ENCODE peak calls at places on chromosome 12, in nine cellular contexts. One of them, this sample, is unnamed.

GRCh38 chr12:234891-235415 is 21.0 kb upstream of the SLC6A12 start:
- DNase-seq in endothelial cell: no peak
- DNase-seq in sciatic nerve: peak; percentile 23
- DNase-seq in mesenteric fat pad: peak; percentile 71
- DNase-seq in NCI-H1105: no peak
- DNase-seq in A549: no peak
- DNase-seq in T-helper 17 cell: no peak
- DNase-seq in activated CD4-positive, alpha-beta T cell treated with anti-CD3 and anti-CD28 coated beads for 24 hours: no peak
- DNase-seq in AG08395: no peak
- DNase-seq in this sample: peak; percentile 20

GRCh38 chr12:13283867-13284266 is 87.3 kb downstream of the EMP1 start:
- DNase-seq in endothelial cell: no peak
- DNase-seq in T-helper 17 cell: no peak
- DNase-seq in NCI-H1105: no peak
- DNase-seq in sciatic nerve: no peak
- DNase-seq in A549: no peak
- DNase-seq in AG08395: no peak
- DNase-seq in activated CD4-positive, alpha-beta T cell treated with anti-CD3 and anti-CD28 coated beads for 24 hours: no peak
- DNase-seq in mesenteric fat pad: no peak
- DNase-seq in this sample: no peak

GRCh38 chr12:38056701-38057689 is 259.6 kb upstream of the ALG10B start:
- DNase-seq in activated CD4-positive, alpha-beta T cell treated with anti-CD3 and anti-CD28 coated beads for 24 hours: no peak
- DNase-seq in T-helper 17 cell: no peak
- DNase-seq in A549: peak; percentile 47
- DNase-seq in AG08395: no peak
- DNase-seq in sciatic nerve: no peak
- DNase-seq in mesenteric fat pad: no peak
- DNase-seq in NCI-H1105: no peak
- DNase-seq in endothelial cell: no peak
- DNase-seq in this sample: no peak

GRCh38 chr12:32139064-32139421 is 32.4 kb downstream of the BICD1 start:
- DNase-seq in endothelial cell: no peak
- DNase-seq in activated CD4-positive, alpha-beta T cell treated with anti-CD3 and anti-CD28 coated beads for 24 hours: no peak
- DNase-seq in AG08395: peak; percentile 25
- DNase-seq in sciatic nerve: no peak
- DNase-seq in NCI-H1105: no peak
- DNase-seq in A549: no peak
- DNase-seq in T-helper 17 cell: no peak
- DNase-seq in mesenteric fat pad: no peak
- DNase-seq in this sample: no peak

GRCh38 chr12:112261559-112261958 is 120.7 kb downstream of the HECTD4 start:
- DNase-seq in T-helper 17 cell: no peak
- DNase-seq in NCI-H1105: no peak
- DNase-seq in A549: peak; percentile 37
- DNase-seq in AG08395: no peak
- DNase-seq in sciatic nerve: no peak
- DNase-seq in endothelial cell: peak; percentile 8
- DNase-seq in activated CD4-positive, alpha-beta T cell treated with anti-CD3 and anti-CD28 coated beads for 24 hours: no peak
- DNase-seq in mesenteric fat pad: no peak
- DNase-seq in this sample: peak; percentile 66

GRCh38 chr12:112307219-112308062 is 74.8 kb downstream of the HECTD4 start:
- DNase-seq in A549: no peak
- DNase-seq in AG08395: no peak
- DNase-seq in T-helper 17 cell: no peak
- DNase-seq in sciatic nerve: no peak
- DNase-seq in endothelial cell: no peak
- DNase-seq in activated CD4-positive, alpha-beta T cell treated with anti-CD3 and anti-CD28 coated beads for 24 hours: no peak
- DNase-seq in NCI-H1105: no peak
- DNase-seq in mesenteric fat pad: no peak
- DNase-seq in this sample: no peak

GRCh38 chr12:46892034-46892705 is 66.4 kb upstream of the SLC38A4 start:
- DNase-seq in NCI-H1105: no peak
- DNase-seq in activated CD4-positive, alpha-beta T cell treated with anti-CD3 and anti-CD28 coated beads for 24 hours: no peak
- DNase-seq in AG08395: no peak
- DNase-seq in mesenteric fat pad: no peak
- DNase-seq in A549: no peak
- DNase-seq in sciatic nerve: no peak
- DNase-seq in endothelial cell: no peak
- DNase-seq in T-helper 17 cell: no peak
- DNase-seq in this sample: no peak

GRCh38 chr12:25558566-25558965 is 5.5 kb upstream of the LMNTD1 start:
- DNase-seq in activated CD4-positive, alpha-beta T cell treated with anti-CD3 and anti-CD28 coated beads for 24 hours: no peak
- DNase-seq in sciatic nerve: no peak
- DNase-seq in mesenteric fat pad: no peak
- DNase-seq in NCI-H1105: no peak
- DNase-seq in AG08395: no peak
- DNase-seq in T-helper 17 cell: no peak
- DNase-seq in endothelial cell: no peak
- DNase-seq in A549: no peak
- DNase-seq in this sample: no peak

GRCh38 chr12:124422142-124422569 is 127.3 kb downstream of the RFLNA start:
- DNase-seq in mesenteric fat pad: no peak
- DNase-seq in T-helper 17 cell: no peak
- DNase-seq in NCI-H1105: no peak
- DNase-seq in endothelial cell: no peak
- DNase-seq in activated CD4-positive, alpha-beta T cell treated with anti-CD3 and anti-CD28 coated beads for 24 hours: no peak
- DNase-seq in sciatic nerve: no peak
- DNase-seq in A549: peak; percentile 78
- DNase-seq in AG08395: no peak
- DNase-seq in this sample: peak; percentile 76

GRCh38 chr12:87270894-87271293 is 758.3 kb downstream of the C12orf50 start:
- DNase-seq in activated CD4-positive, alpha-beta T cell treated with anti-CD3 and anti-CD28 coated beads for 24 hours: no peak
- DNase-seq in sciatic nerve: no peak
- DNase-seq in endothelial cell: no peak
- DNase-seq in AG08395: no peak
- DNase-seq in A549: no peak
- DNase-seq in NCI-H1105: no peak
- DNase-seq in mesenteric fat pad: no peak
- DNase-seq in T-helper 17 cell: no peak
- DNase-seq in this sample: no peak

GRCh38 chr12:124609041-124609984 is 41.9 kb upstream of the NCOR2 start:
- DNase-seq in sciatic nerve: peak; percentile 87
- DNase-seq in AG08395: no peak
- DNase-seq in mesenteric fat pad: peak; percentile 93
- DNase-seq in endothelial cell: no peak
- DNase-seq in T-helper 17 cell: peak; percentile 78
- DNase-seq in activated CD4-positive, alpha-beta T cell treated with anti-CD3 and anti-CD28 coated beads for 24 hours: peak; percentile 46
- DNase-seq in A549: peak; percentile 36
- DNase-seq in NCI-H1105: peak; percentile 92
- DNase-seq in this sample: peak; percentile 69

GRCh38 chr12:2051700-2052625 is 824 bp upstream of the CACNA1C start:
- DNase-seq in sciatic nerve: no peak
- DNase-seq in activated CD4-positive, alpha-beta T cell treated with anti-CD3 and anti-CD28 coated beads for 24 hours: no peak
- DNase-seq in AG08395: no peak
- DNase-seq in NCI-H1105: no peak
- DNase-seq in A549: no peak
- DNase-seq in endothelial cell: peak; percentile 15
- DNase-seq in mesenteric fat pad: peak; percentile 69
- DNase-seq in T-helper 17 cell: no peak
- DNase-seq in this sample: no peak

GRCh38 chr12:96879301-96879700 is 27.8 kb upstream of the NEDD1 start:
- DNase-seq in activated CD4-positive, alpha-beta T cell treated with anti-CD3 and anti-CD28 coated beads for 24 hours: no peak
- DNase-seq in endothelial cell: no peak
- DNase-seq in T-helper 17 cell: no peak
- DNase-seq in NCI-H1105: no peak
- DNase-seq in AG08395: no peak
- DNase-seq in mesenteric fat pad: no peak
- DNase-seq in A549: no peak
- DNase-seq in sciatic nerve: no peak
- DNase-seq in this sample: no peak

GRCh38 chr12:27969901-27970390 is 2.6 kb downstream of the PTHLH start:
- DNase-seq in mesenteric fat pad: no peak
- DNase-seq in T-helper 17 cell: no peak
- DNase-seq in activated CD4-positive, alpha-beta T cell treated with anti-CD3 and anti-CD28 coated beads for 24 hours: no peak
- DNase-seq in AG08395: no peak
- DNase-seq in sciatic nerve: peak; percentile 75
- DNase-seq in endothelial cell: peak; percentile 57
- DNase-seq in NCI-H1105: peak; percentile 42
- DNase-seq in A549: peak; percentile 47
- DNase-seq in this sample: peak; percentile 84

GRCh38 chr12:80702889-80703605 is 4.4 kb upstream of the MYF6 start:
- DNase-seq in AG08395: peak; percentile 56
- DNase-seq in endothelial cell: no peak
- DNase-seq in T-helper 17 cell: no peak
- DNase-seq in A549: no peak
- DNase-seq in NCI-H1105: peak; percentile 1
- DNase-seq in activated CD4-positive, alpha-beta T cell treated with anti-CD3 and anti-CD28 coated beads for 24 hours: no peak
- DNase-seq in sciatic nerve: no peak
- DNase-seq in mesenteric fat pad: no peak
- DNase-seq in this sample: no peak

GRCh38 chr12:29656762-29657538 is 126.8 kb downstream of the TMTC1 start:
- DNase-seq in T-helper 17 cell: no peak
- DNase-seq in mesenteric fat pad: no peak
- DNase-seq in NCI-H1105: no peak
- DNase-seq in activated CD4-positive, alpha-beta T cell treated with anti-CD3 and anti-CD28 coated beads for 24 hours: no peak
- DNase-seq in A549: no peak
- DNase-seq in AG08395: no peak
- DNase-seq in sciatic nerve: no peak
- DNase-seq in endothelial cell: no peak
- DNase-seq in this sample: no peak

This sample was measured in H9.